ENCODE peak calls at places on chromosomes 7 and 10, in six cellular contexts. S is heart left ventricle, L is body of pancreas, Z is IMR-90, K is tibial artery, B is lower lobe of right lung. H is an unnamed sample.

GRCh38 chr10:89625041-89625765 is 19.8 kb downstream of the PANK1 start:
- DNase-seq in S (no peak), L (no peak), Z (peak; percentile 60), K (no peak), B (no peak), H (peak; percentile 24)

GRCh38 chr7:17521437-17521836 is 223.0 kb downstream of the AHR start:
- DNase-seq in S (no peak), L (no peak), Z (peak; percentile 84), K (no peak), B (no peak), H (no peak)

GRCh38 chr7:91683823-91684222 is 196.7 kb downstream of the MTERF1 start:
- DNase-seq in S (no peak), L (no peak), Z (peak; percentile 22), K (no peak), B (no peak), H (no peak)

GRCh38 chr7:124679826-124680225 is 85.8 kb downstream of the GPR37 start:
- DNase-seq in S (no peak), L (no peak), Z (no peak), K (no peak), B (no peak), H (no peak)

GRCh38 chr7:2572101-2572842 is 13.5 kb downstream of the IQCE start:
- DNase-seq in S (no peak), L (peak; percentile 53), Z (peak; percentile 82), K (no peak), B (no peak), H (peak; percentile 80)

GRCh38 chr10:122128357-122128756 is 139.4 kb downstream of the TACC2 start:
- DNase-seq in S (peak; percentile 84), L (no peak), Z (peak; percentile 44), K (peak; percentile 86), B (no peak), H (peak; percentile 87)

GRCh38 chr10:73742454-73742734 is 1.8 kb upstream of the SEC24C start:
- DNase-seq in S (no peak), L (no peak), Z (no peak), K (no peak), B (no peak), H (no peak)

GRCh38 chr7:93218997-93219827 is 7.1 kb downstream of the HEPACAM2 start:
- DNase-seq in S (no peak), L (no peak), Z (no peak), K (no peak), B (no peak), H (no peak)

GRCh38 chr7:77520261-77520660 is 16.8 kb upstream of the PTPN12 start:
- DNase-seq in S (no peak), L (no peak), Z (no peak), K (no peak), B (no peak), H (no peak)

GRCh38 chr10:13922591-13922990 is 335.8 kb downstream of the PRPF18 start:
- DNase-seq in S (no peak), L (no peak), Z (peak; percentile 67), K (no peak), B (no peak), H (no peak)

GRCh38 chr7:7201583-7202374 is 19.4 kb downstream of the C1GALT1 start:
- DNase-seq in S (peak; percentile 36), L (peak; percentile 14), Z (no peak), K (no peak), B (peak; percentile 53), H (no peak)

GRCh38 chr7:124051978-124052377 is 19.1 kb upstream of the TMEM229A start:
- DNase-seq in S (no peak), L (no peak), Z (no peak), K (no peak), B (no peak), H (no peak)

GRCh38 chr10:102135956-102136526 is 3.2 kb downstream of the PPRC1 start:
- DNase-seq in S (no peak), L (no peak), Z (no peak), K (no peak), B (no peak), H (no peak)

GRCh38 chr10:86751477-86751876 is 4.9 kb upstream of the BMPR1A start:
- DNase-seq in S (no peak), L (no peak), Z (no peak), K (no peak), B (no peak), H (no peak)

GRCh38 chr7:54769203-54769602 is 10.2 kb upstream of the SEC61G start:
- DNase-seq in S (no peak), L (no peak), Z (peak; percentile 16), K (no peak), B (no peak), H (no peak)

GRCh38 chr10:34957531-34957930 is 132.6 kb downstream of the CUL2 start:
- DNase-seq in S (no peak), L (no peak), Z (no peak), K (no peak), B (no peak), H (no peak)

GRCh38 chr10:107104026-107104652 is 60.4 kb downstream of the SORCS1 start:
- DNase-seq in S (no peak), L (no peak), Z (no peak), K (no peak), B (no peak), H (no peak)

GRCh38 chr7:16801111-16801542 is 3.7 kb downstream of the AGR2 start:
- DNase-seq in S (no peak), L (no peak), Z (peak; percentile 83), K (no peak), B (no peak), H (peak; percentile 31)

GRCh38 chr7:106281919-106282318 is 2.9 kb downstream of the NAMPT start:
- DNase-seq in S (no peak), L (no peak), Z (no peak), K (no peak), B (no peak), H (no peak)

GRCh38 chr7:122951006-122951405 is 44.5 kb downstream of the TAS2R16 start:
- DNase-seq in S (no peak), L (no peak), Z (no peak), K (no peak), B (no peak), H (no peak)

GRCh38 chr10:132725202-132725601 is 60.7 kb downstream of the NKX6-2 start:
- DNase-seq in S (no peak), L (no peak), Z (no peak), K (no peak), B (no peak), H (no peak)

GRCh38 chr10:22391605-22392004 is 46.3 kb downstream of the SPAG6 start:
- DNase-seq in S (no peak), L (no peak), Z (no peak), K (no peak), B (no peak), H (no peak)

GRCh38 chr7:77685219-77685618 is 11.0 kb upstream of the RSBN1L start:
- DNase-seq in S (no peak), L (peak; percentile 52), Z (no peak), K (no peak), B (no peak), H (no peak)

GRCh38 chr10:107814865-107815487 is 650.5 kb upstream of the SORCS1 start:
- DNase-seq in S (no peak), L (peak; percentile 55), Z (peak; percentile 5), K (no peak), B (no peak), H (peak; percentile 80)

DNA sequence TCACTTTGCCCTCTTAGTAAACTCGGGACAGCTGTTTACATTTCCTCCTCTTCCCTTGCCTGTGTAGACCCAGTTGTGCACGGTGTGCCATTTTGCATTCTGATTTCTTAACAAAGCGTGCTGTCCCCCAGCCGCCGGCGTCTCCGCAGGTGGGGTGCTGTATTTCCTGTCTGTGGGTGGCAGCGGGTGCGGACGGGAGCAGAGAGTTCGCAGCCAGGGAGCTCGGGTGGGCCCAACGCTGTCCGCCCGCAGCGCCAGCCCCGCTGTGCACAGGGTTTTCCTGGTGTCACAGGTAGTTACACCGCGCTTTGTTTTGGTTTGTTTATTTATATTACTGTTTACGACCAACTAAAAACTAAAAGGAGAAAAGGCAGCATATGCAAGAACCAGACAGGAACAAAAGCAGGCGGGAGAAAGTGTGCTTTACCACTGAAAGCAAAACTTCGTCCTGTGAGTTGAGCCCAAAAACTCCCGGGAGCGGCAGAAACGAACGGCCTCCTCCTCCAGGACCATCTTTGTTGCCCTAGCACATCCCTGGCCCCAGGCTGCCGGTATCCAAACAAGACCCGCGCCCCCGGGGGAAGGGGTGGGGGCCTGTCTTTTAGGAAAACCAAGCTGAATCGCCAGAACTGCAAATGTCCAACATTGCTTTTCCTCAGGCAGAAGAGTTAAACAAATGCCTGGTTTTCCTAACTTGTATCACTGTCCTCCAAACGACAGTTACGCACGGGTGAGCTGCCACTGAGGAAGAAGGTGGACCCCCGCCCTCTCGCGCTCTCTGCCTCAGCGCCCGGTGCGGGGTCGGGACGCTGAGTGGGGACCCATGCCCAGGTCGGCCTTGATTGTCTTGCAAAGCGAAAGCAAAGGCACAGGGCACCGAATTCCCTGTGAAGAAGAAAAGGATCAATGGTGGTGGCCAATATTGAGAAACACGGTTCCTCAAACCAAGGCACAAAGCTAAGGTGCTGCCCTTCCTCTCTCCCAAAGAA is 45.9 kb upstream of the DRGX start:
- DNase-seq in S (no peak), L (no peak), Z (no peak), K (no peak), B (no peak), H (no peak)
- H3K4me3 ChIP-seq in S (no peak overlapping the region), L (no peak overlapping the region), Z (peak overlapping the region; percentile 9), K (no peak overlapping the region), B (no peak overlapping the region), H (no peak overlapping the region)

GRCh38 chr7:102390697-102391484 is 5.3 kb upstream of the PRKRIP1 start:
- DNase-seq in S (peak; percentile 90), L (peak; percentile 91), Z (peak; percentile 66), K (peak; percentile 84), B (peak; percentile 84), H (peak; percentile 95)
- TF ChIP-seq CTCF in S (peak; percentile 89), L (peak; percentile 94), Z (peak; percentile 84), K (peak; percentile 80), B (peak; percentile 88), H (peak; percentile 95)

GRCh38 chr7:143005632-143006260 is 21.2 kb downstream of the OR9A2 start:
- DNase-seq in S (no peak), L (no peak), Z (no peak), K (no peak), B (no peak), H (no peak)

GRCh38 chr7:143003393-143004051 is 23.4 kb downstream of the OR9A2 start:
- DNase-seq in S (no peak), L (peak; percentile 23), Z (peak; percentile 44), K (no peak), B (no peak), H (no peak)

GRCh38 chr7:143000648-143001047 is 26.3 kb downstream of the OR9A2 start:
- DNase-seq in S (no peak), L (no peak), Z (no peak), K (no peak), B (no peak), H (no peak)

GRCh38 chr7:143002106-143002505 is 24.8 kb downstream of the OR9A2 start:
- DNase-seq in S (no peak), L (no peak), Z (no peak), K (no peak), B (no peak), H (no peak)

DNA sequence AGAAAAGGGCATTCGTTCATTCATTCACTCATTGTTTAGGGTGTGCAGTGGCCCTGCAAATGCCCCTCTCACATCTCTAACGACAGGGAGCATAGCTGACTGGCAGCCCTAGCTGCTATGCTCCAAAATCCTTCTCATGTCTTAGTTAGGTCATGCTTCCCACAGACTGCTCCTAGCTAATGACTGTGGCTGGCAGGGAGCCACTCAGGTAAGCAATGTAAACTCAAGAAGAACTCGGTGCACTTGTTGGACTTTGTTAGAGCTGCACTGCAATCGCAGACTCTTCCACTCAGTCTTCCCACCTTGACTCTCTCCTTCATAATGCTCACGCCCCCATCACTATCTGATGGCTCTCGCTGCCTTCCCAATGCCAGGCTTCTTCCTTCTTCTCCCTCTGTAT is 24.1 kb downstream of the OR9A2 start:
- DNase-seq in S (no peak), L (peak; percentile 81), Z (no peak), K (no peak), B (peak; percentile 47), H (no peak)
- H3K4me3 ChIP-seq in S (no peak overlapping the region), L (no peak overlapping the region), Z (no peak overlapping the region), K (no peak overlapping the region), B (peak overlapping the region; percentile 29), H (no peak overlapping the region)

GRCh38 chr10:97000487-97001182 is 168.5 kb downstream of the LCOR start:
- DNase-seq in S (no peak), L (no peak), Z (no peak), K (no peak), B (no peak), H (no peak)
- TF ChIP-seq CTCF in S (no peak), L (no peak), Z (no peak), K (no peak), B (no peak), H (no peak)

H was measured in adrenal gland.